ENCODE peak calls at places on chromosomes 6 and 20, in nine cellular contexts. U is ACHN; Z is cardiac fibroblast; M is GM04504; H is lung microvascular endothelial cell; T is activated T-helper 1 cell treated with anti-CD3 and anti-CD28 coated beads, Interleukin-2, amount 50 U/mL, for 16 hours; N is endodermal cell; E is IMR-90; C is Ammon's horn. A is an unnamed sample.

GRCh38 chr6:141398954-141399353 is 733.8 kb upstream of the GJE1 start:
- DNase-seq in Z (no peak), C (no peak), E (no peak), H (no peak), T (no peak), U (no peak), M (peak), N (no peak), A (no peak)

GRCh38 chr20:38172344-38172743 is 7.3 kb upstream of the TGM2 start:
- DNase-seq in M (no peak), T (no peak), U (peak), N (no peak), E (peak), Z (peak), C (no peak), H (peak), A (no peak)

GRCh38 chr6:44180886-44181285 is 22.3 kb downstream of the CAPN11 start:
- DNase-seq in Z (no peak), N (peak), C (no peak), U (peak), E (no peak), T (no peak), M (no peak), H (no peak), A (no peak)

GRCh38 chr6:138431276-138432062 is 27.4 kb downstream of the HEBP2 start:
- DNase-seq in H (no peak), Z (no peak), C (peak), T (no peak), N (no peak), M (no peak), U (no peak), E (no peak), A (no peak)

GRCh38 chr6:34425498-34426410 is at the start of gene RPS10:
- DNase-seq in Z (peak), U (peak), H (peak), E (peak), M (peak), T (peak), N (peak), C (peak), A (peak)

GRCh38 chr6:120056085-120056484 is 706.5 kb upstream of the MAN1A1 start:
- DNase-seq in Z (peak), T (no peak), M (no peak), N (peak), C (no peak), E (no peak), H (no peak), U (peak), A (no peak)

GRCh38 chr6:1916334-1916985 is 306.7 kb downstream of the FOXC1 start:
- DNase-seq in H (no peak), U (no peak), N (no peak), M (peak), T (no peak), Z (peak), E (peak), C (peak), A (no peak)

GRCh38 chr20:5156670-5157448 is 30.1 kb downstream of the CDS2 start:
- DNase-seq in Z (peak), H (peak), M (peak), N (no peak), U (peak), E (peak), T (no peak), C (no peak), A (no peak)

GRCh38 chr6:12490904-12491571 is 200.9 kb downstream of the EDN1 start:
- DNase-seq in M (peak), H (peak), C (no peak), E (peak), U (no peak), T (no peak), Z (peak), N (no peak), A (no peak)

GRCh38 chr20:13349240-13349604 is 128.1 kb downstream of the ISM1 start:
- DNase-seq in M (no peak), U (no peak), N (no peak), H (no peak), E (peak), C (no peak), T (no peak), Z (no peak), A (no peak)

GRCh38 chr6:169254456-169255316 is 1.0 kb upstream of the THBS2 start:
- DNase-seq in T (no peak), M (no peak), U (no peak), Z (no peak), N (no peak), C (no peak), E (no peak), H (no peak), A (no peak)

GRCh38 chr20:10521068-10521834 is 86.1 kb downstream of the SLX4IP start:
- DNase-seq in C (no peak), T (no peak), Z (peak), E (peak), H (peak), M (peak), U (peak), N (no peak), A (no peak)

GRCh38 chr6:3260772-3261517 is 2.2 kb downstream of the PSMG4 start:
- DNase-seq in Z (no peak), T (no peak), N (no peak), M (no peak), E (no peak), C (no peak), H (no peak), U (no peak), A (no peak)

GRCh38 chr6:10248378-10248843 is 166.5 kb downstream of the TFAP2A start:
- DNase-seq in Z (no peak), N (no peak), U (no peak), H (no peak), C (no peak), E (peak), T (no peak), M (peak), A (no peak)

GRCh38 chr20:37983286-37983685 is 50.0 kb downstream of the TTI1 start:
- DNase-seq in T (no peak), Z (no peak), M (no peak), U (no peak), N (no peak), E (no peak), C (no peak), H (no peak), A (no peak)

GRCh38 chr6:14466278-14466677 is 348.7 kb downstream of the CD83 start:
- DNase-seq in Z (peak), U (no peak), E (peak), M (peak), T (no peak), C (no peak), N (no peak), H (no peak), A (no peak)

GRCh38 chr6:166441641-166442078 is 58.9 kb upstream of the MPC1 start:
- DNase-seq in H (no peak), U (no peak), Z (no peak), T (no peak), N (no peak), M (no peak), E (no peak), C (no peak), A (peak)

GRCh38 chr6:28105286-28105685 is 19.1 kb upstream of the ZSCAN16 start:
- DNase-seq in H (no peak), Z (no peak), M (no peak), C (no peak), U (peak), N (no peak), E (no peak), T (no peak), A (no peak)

GRCh38 chr6:147676468-147676867 is 168.0 kb downstream of the SAMD5 start:
- DNase-seq in Z (no peak), C (no peak), T (no peak), N (no peak), H (no peak), E (peak), M (no peak), U (no peak), A (no peak)

GRCh38 chr6:107560657-107561056 is 70.7 kb downstream of the SOBP start:
- DNase-seq in U (no peak), T (no peak), N (no peak), Z (peak), M (no peak), E (peak), H (no peak), C (no peak), A (no peak)

GRCh38 chr6:84568971-84569370 is 195.4 kb downstream of the TBX18 start:
- DNase-seq in N (no peak), Z (peak), C (no peak), E (peak), H (peak), M (peak), T (no peak), U (peak), A (no peak)

GRCh38 chr6:44559486-44560270 is 172.2 kb downstream of the CDC5L start:
- DNase-seq in N (no peak), Z (no peak), C (no peak), M (no peak), H (no peak), T (no peak), E (no peak), U (no peak), A (no peak)

GRCh38 chr6:77011929-77012545 is 451.3 kb downstream of the HTR1B start:
- DNase-seq in C (no peak), M (no peak), N (no peak), H (no peak), Z (no peak), U (no peak), E (no peak), T (no peak), A (peak)

GRCh38 chr6:107624541-107624940 is 134.6 kb downstream of the SOBP start:
- DNase-seq in Z (peak), T (no peak), M (no peak), U (peak), E (peak), C (no peak), H (peak), N (no peak), A (no peak)

GRCh38 chr6:36128793-36129192 is 1.5 kb upstream of the MAPK13 start:
- DNase-seq in T (no peak), U (no peak), E (no peak), N (no peak), C (no peak), H (no peak), M (no peak), Z (no peak), A (no peak)

GRCh38 chr20:62306440-62307187 is 3.8 kb downstream of the ADRM1 start:
- DNase-seq in C (no peak), E (no peak), H (no peak), N (no peak), M (no peak), U (no peak), T (no peak), Z (no peak), A (no peak)

GRCh38 chr6:155103816-155104366 is 108.8 kb downstream of the TIAM2 start:
- DNase-seq in U (no peak), N (peak), M (no peak), C (no peak), T (peak), E (no peak), Z (peak), H (no peak), A (peak)

A was measured in activated effector memory CD4-positive, alpha-beta T cell treated with anti-CD3 and anti-CD28 coated beads, Interleukin-2, amount 50 U/mL, for 16 hours.